ENCODE peak calls at places on chromosomes 13 and 19, in seven cellular contexts. S is astrocyte, L is cardiac fibroblast, M is GM12865, V is fibroblast of pulmonary artery, I is fibroblast of lung, J is GM10248. R is an unnamed sample.

GRCh38 chr13:89726690-89727435 is 1620.6 kb upstream of the MIR17HG start:
- DNase-seq in V (peak), I (peak), S (peak), M (no peak), J (no peak), L (peak), R (no peak)

GRCh38 chr19:49058592-49058991 is 1.0 kb upstream of the CGB7 start:
- DNase-seq in J (no peak), L (peak), M (peak), V (no peak), S (peak), I (peak), R (no peak)

GRCh38 chr19:42628411-42629135 is 33.8 kb upstream of the CEACAM8 start:
- DNase-seq in M (peak), V (no peak), L (no peak), S (no peak), I (no peak), J (no peak), R (no peak)

GRCh38 chr13:23504188-23504587 is 66.0 kb upstream of the TNFRSF19 start:
- DNase-seq in J (no peak), L (no peak), M (no peak), V (no peak), I (peak), S (peak), R (no peak)

GRCh38 chr13:75481176-75482069 is 546 bp downstream of the TBC1D4 start:
- DNase-seq in J (peak), M (peak), L (no peak), S (no peak), I (peak), V (no peak), R (peak)

GRCh38 chr13:36858285-36858684 is 39.3 kb downstream of the RFXAP start:
- DNase-seq in I (peak), J (peak), M (peak), L (peak), S (peak), V (peak), R (no peak)

GRCh38 chr19:52722062-52723005 is 12.5 kb downstream of the ZNF611 start:
- DNase-seq in L (peak), V (peak), I (peak), S (peak), J (no peak), M (no peak), R (no peak)

GRCh38 chr19:55058781-55059610 is 4.0 kb downstream of the RDH13 start:
- DNase-seq in S (no peak), I (no peak), V (no peak), L (no peak), M (peak), J (no peak), R (no peak)

GRCh38 chr19:43639507-43640423 is at the start of gene CADM4:
- DNase-seq in I (no peak), L (no peak), S (no peak), J (peak), V (no peak), M (no peak), R (no peak)

GRCh38 chr13:110109140-110109783 is 197.7 kb downstream of the COL4A1 start:
- DNase-seq in L (no peak), I (no peak), V (no peak), M (no peak), S (no peak), J (no peak), R (no peak)

GRCh38 chr13:110108348-110109139 is 198.4 kb downstream of the COL4A1 start:
- DNase-seq in L (peak), I (peak), S (peak), J (no peak), V (peak), M (peak), R (peak)

GRCh38 chr13:110109910-110110309 is 197.0 kb downstream of the COL4A1 start:
- DNase-seq in V (peak), M (no peak), J (no peak), L (peak), S (peak), I (peak), R (no peak)

GRCh38 chr13:110106726-110107125 is 200.2 kb downstream of the COL4A1 start:
- DNase-seq in I (peak), J (no peak), M (no peak), S (no peak), L (peak), V (peak), R (no peak)

DNA sequence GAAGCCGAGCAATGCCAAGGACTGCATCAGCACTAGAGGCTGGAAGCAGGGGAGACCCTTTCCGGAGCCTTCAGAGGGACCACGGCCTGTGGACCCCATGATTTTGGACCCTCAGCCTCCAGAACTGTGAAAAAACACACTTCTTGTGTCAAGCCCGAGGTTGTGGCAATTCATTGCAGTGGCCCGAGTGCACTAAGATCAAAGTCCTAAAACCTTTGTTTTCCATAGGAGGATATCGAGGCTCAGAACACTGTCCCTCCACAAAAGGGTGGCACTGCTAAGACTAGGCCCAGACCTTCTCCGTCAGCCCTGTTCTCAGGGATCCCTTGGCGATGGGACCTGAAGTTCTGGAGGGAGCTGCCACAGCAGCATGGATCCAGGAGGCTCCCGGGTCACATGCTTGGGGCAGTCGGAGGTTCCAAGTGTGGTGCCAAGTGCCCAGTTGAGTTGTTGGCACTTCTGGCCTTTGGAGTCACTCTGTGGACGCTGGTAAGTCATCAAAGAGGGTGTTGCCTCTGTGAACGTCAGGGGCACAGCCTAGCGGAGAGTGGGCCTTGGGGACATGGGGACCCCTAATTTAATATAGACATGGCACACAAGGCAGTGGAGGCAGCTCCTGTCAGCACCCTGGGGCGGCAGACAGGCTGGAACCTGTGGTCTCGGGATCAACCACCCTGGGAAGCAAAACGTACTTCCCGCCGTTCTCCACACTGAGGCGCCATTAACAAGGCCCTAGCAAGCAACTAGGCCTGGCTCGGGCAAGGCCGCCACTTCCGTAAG is 199.2 kb downstream of the COL4A1 start:
- DNase-seq in J (no peak), M (no peak), S (no peak), V (no peak), L (no peak), I (no peak), R (no peak)
- TF ChIP-seq CTCF in J (no peak), M (no peak), S (peak), V (peak), L (peak), I (no peak), R (peak)

GRCh38 chr19:15042003-15042402 is 7.3 kb upstream of the CASP14 start:
- DNase-seq in J (no peak), L (no peak), I (no peak), V (no peak), M (no peak), S (no peak), R (no peak)

GRCh38 chr19:15048128-15048527 is 1.2 kb upstream of the CASP14 start:
- DNase-seq in M (no peak), S (no peak), V (no peak), L (no peak), J (no peak), I (no peak), R (no peak)

GRCh38 chr19:15048885-15049541 is at the start of gene CASP14:
- DNase-seq in S (no peak), J (no peak), I (no peak), M (no peak), V (no peak), L (no peak), R (no peak)

GRCh38 chr19:15050639-15051038 is 1.4 kb downstream of the CASP14 start:
- DNase-seq in J (no peak), L (no peak), I (no peak), M (no peak), S (no peak), V (no peak), R (no peak)

DNA sequence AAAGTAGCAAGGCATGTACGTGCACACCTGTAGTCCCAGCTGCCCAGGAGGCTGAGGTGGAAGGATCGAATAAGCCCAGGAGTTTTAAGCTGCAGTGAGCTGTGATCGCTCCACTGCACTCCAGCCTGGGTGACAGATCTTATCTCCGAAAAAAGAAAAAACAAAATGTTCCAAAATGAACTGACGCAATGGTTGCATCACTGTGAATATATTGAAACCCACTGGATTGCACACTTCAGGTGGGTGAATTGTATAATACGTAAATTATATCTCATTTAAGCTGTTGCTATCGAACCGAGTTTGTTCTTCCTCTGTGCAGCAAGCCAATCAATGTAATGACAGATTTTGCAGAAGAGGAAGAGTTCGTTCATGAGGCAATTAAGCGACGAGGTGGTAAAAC is 1.6 kb upstream of the CASP14 start:
- DNase-seq in J (no peak), M (no peak), S (no peak), L (no peak), V (no peak), I (no peak), R (no peak)
- TF ChIP-seq CTCF in J (no peak), M (no peak), S (no peak), L (no peak), V (no peak), I (no peak), R (no peak)

GRCh38 chr19:4233282-4233853 is 4.0 kb downstream of the EBI3 start:
- DNase-seq in J (peak), L (peak), M (peak), V (peak), S (no peak), I (no peak), R (peak)

GRCh38 chr19:4234142-4234861 is 5.0 kb downstream of the EBI3 start:
- DNase-seq in M (no peak), J (no peak), V (no peak), S (no peak), I (no peak), L (no peak), R (no peak)

GRCh38 chr19:4238831-4239230 is 8.0 kb upstream of the YJU2 start:
- DNase-seq in S (no peak), I (no peak), L (no peak), V (no peak), M (no peak), J (no peak), R (no peak)

GRCh38 chr19:4232614-4233281 is 3.4 kb downstream of the EBI3 start:
- DNase-seq in L (no peak), V (no peak), S (no peak), J (no peak), I (no peak), M (peak), R (no peak)

GRCh38 chr19:4234862-4235201 is 5.5 kb downstream of the EBI3 start:
- DNase-seq in V (no peak), J (no peak), S (no peak), L (no peak), I (no peak), M (no peak), R (no peak)
- TF ChIP-seq CTCF in V (no peak), J (no peak), S (no peak), L (no peak), I (no peak), M (no peak), R (no peak)

DNA sequence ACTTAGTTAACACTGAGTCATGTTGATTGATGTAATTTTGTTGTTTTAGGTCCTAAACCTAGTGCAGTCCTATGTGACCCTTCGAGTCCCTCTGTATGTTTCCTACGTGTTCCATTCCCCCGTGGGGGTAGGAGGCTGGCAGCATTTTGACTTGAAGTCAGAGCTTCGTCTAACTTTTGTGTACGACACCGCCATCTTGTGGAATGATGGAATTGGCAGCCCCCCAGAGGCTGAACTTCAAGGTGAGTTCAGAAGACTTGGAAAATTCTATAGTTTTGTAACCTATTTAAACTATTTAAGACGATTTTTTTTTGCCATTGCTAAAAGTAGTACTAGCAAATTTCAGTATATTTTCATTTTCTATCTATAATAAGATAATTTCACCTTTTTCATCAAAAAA is 117.9 kb downstream of the STOML3 start:
- DNase-seq in S (peak), V (peak), M (peak), L (peak), I (peak), J (peak), R (peak)
- TF ChIP-seq CTCF in S (peak), V (peak), M (peak), L (peak), I (peak), J (peak), R (peak)